ENCODE peak calls at places on chromosomes 1 and 21, in ten cellular contexts. N is activated CD8-positive, alpha-beta T cell treated with anti-CD3 and anti-CD28 coated beads for 36 hours; R is HepG2; H is activated CD4-positive, CD25-positive, alpha-beta regulatory T cell treated with anti-CD3 and anti-CD28 coated beads, Interleukin-2, amount 50 U/mL, for 24 hours; W is GM12878; U is Panc1; D is upper lobe of right lung; V is lower lobe of right lung; G is body of pancreas; L is right cardiac atrium. J is an unnamed sample.

GRCh38 chr1:85179517-85179916 is 21.3 kb downstream of the SYDE2 start:
- ATAC-seq in R (no peak), G (no peak), V (no peak), U (no peak), L (no peak), H (peak), W (peak), N (peak), D (no peak), J (no peak)

GRCh38 chr1:43423672-43424550 is 29.8 kb downstream of the HYI start:
- ATAC-seq in N (peak), L (no peak), H (peak), D (peak), U (no peak), G (no peak), R (no peak), W (no peak), V (peak), J (peak)

GRCh38 chr21:27369962-27370578 is 403.2 kb upstream of the ADAMTS5 start:
- ATAC-seq in G (no peak), U (no peak), L (no peak), V (no peak), N (no peak), W (no peak), R (no peak), D (no peak), H (no peak), J (peak)

GRCh38 chr1:46812065-46812750 is 13.4 kb downstream of the CYP4B1 start:
- ATAC-seq in L (no peak), U (peak), N (no peak), G (no peak), W (no peak), R (no peak), H (no peak), V (no peak), D (no peak), J (no peak)

GRCh38 chr1:22490309-22490708 is 38.7 kb downstream of the ZBTB40 start:
- ATAC-seq in R (no peak), H (no peak), L (no peak), U (no peak), G (no peak), N (no peak), W (no peak), V (no peak), D (no peak), J (no peak)

GRCh38 chr21:34511154-34511553 is 856 bp downstream of the KCNE1 start:
- ATAC-seq in R (no peak), N (no peak), W (no peak), U (no peak), D (peak), G (no peak), V (peak), H (no peak), L (peak), J (no peak)

GRCh38 chr1:174841747-174842146 is 158.0 kb upstream of the CACYBP start:
- ATAC-seq in D (no peak), R (no peak), H (peak), N (no peak), U (no peak), G (no peak), L (no peak), V (no peak), W (peak), J (no peak)

GRCh38 chr1:161486806-161487482 is 18.3 kb upstream of the FCGR2A start:
- ATAC-seq in G (peak), U (peak), R (peak), L (peak), W (peak), N (peak), H (peak), V (peak), D (peak), J (peak)

GRCh38 chr1:201013031-201013485 is 10.5 kb downstream of the KIF21B start:
- ATAC-seq in R (no peak), L (no peak), H (no peak), D (peak), G (no peak), N (peak), W (no peak), V (peak), U (no peak), J (no peak)

GRCh38 chr1:113860891-113861290 is 10.6 kb downstream of the PTPN22 start:
- ATAC-seq in U (no peak), H (no peak), W (no peak), L (no peak), N (no peak), D (no peak), R (no peak), V (no peak), G (no peak), J (no peak)

GRCh38 chr1:156944848-156945247 is 24.4 kb downstream of the LRRC71 start:
- ATAC-seq in H (no peak), L (no peak), U (no peak), R (no peak), V (no peak), D (no peak), G (no peak), N (no peak), W (no peak), J (no peak)

GRCh38 chr1:244054247-244054923 is 3.3 kb downstream of the ZBTB18 start:
- ATAC-seq in R (no peak), V (no peak), G (no peak), H (no peak), U (no peak), W (no peak), D (peak), L (no peak), N (peak), J (no peak)

GRCh38 chr1:155989242-155989991 is 11.1 kb upstream of the ARHGEF2 start:
- ATAC-seq in D (peak), U (peak), G (peak), W (peak), L (peak), N (peak), H (peak), R (peak), V (peak), J (peak)

GRCh38 chr1:43536196-43536863 is 5.6 kb downstream of the PTPRF start:
- ATAC-seq in W (no peak), D (no peak), R (peak), H (no peak), L (no peak), N (no peak), G (peak), U (no peak), V (peak), J (no peak)

GRCh38 chr1:43603004-43603403 is 46.9 kb upstream of the KDM4A start:
- ATAC-seq in R (peak), D (no peak), H (no peak), G (no peak), L (no peak), V (no peak), U (peak), W (no peak), N (no peak), J (no peak)

GRCh38 chr1:113835686-113836290 is 23.5 kb upstream of the RSBN1 start:
- ATAC-seq in D (peak), R (no peak), L (no peak), W (peak), N (peak), U (no peak), V (no peak), H (no peak), G (peak), J (no peak)

GRCh38 chr1:236141447-236142357 is 637 bp upstream of the GPR137B start:
- ATAC-seq in D (peak), R (peak), G (peak), V (peak), L (peak), U (peak), W (no peak), H (no peak), N (no peak), J (no peak)

J was measured in gastroesophageal sphincter.